ENCODE peak calls at places on chromosomes 4 and X, in eight cellular contexts. J is GM23338; L is tibial nerve; I is thyroid gland; K is SK-N-SH; Q is CD4-positive, CD25-positive, alpha-beta regulatory T cell; U is uterus; Z is IMR-90. W is an unnamed sample. For H3K27me3, the result is how much of the 10 kb centered on the place peaks cover.

GRCh38 chr4:34105311-34105710 is 2139.0 kb downstream of the ARAP2 start:
- DNase-seq in J (no peak), L (no peak), I (no peak), K (no peak), Q (no peak), U (no peak), Z (no peak), W (no peak)

GRCh38 chrX:108347800-108348199 is 90.4 kb downstream of the COL4A6 start:
- DNase-seq in J (peak), L (no peak), I (no peak), K (no peak), Q (no peak), U (no peak), Z (no peak), W (no peak)

GRCh38 chrX:139766545-139766983 is 58.6 kb upstream of the MCF2 start:
- DNase-seq in J (no peak), L (no peak), I (no peak), K (no peak), Q (peak), U (no peak), Z (no peak), W (no peak)

GRCh38 chr4:76024007-76024406 is 710 bp upstream of the CXCL10 start:
- DNase-seq in J (no peak), L (no peak), I (no peak), K (no peak), Q (no peak), U (no peak), Z (no peak), W (no peak)

GRCh38 chr4:89152972-89153371 is 41.6 kb downstream of the TIGD2 start:
- DNase-seq in J (peak), L (no peak), I (no peak), K (no peak), Q (no peak), U (no peak), Z (no peak), W (no peak)

GRCh38 chrX:30513284-30513683 is 64.3 kb downstream of the TASL start:
- DNase-seq in J (peak), L (no peak), I (no peak), K (peak), Q (peak), U (no peak), Z (no peak), W (no peak)

GRCh38 chrX:151680805-151681204 is 14.5 kb upstream of the PRRG3 start:
- DNase-seq in J (peak), L (no peak), I (peak), K (peak), Q (peak), U (no peak), Z (peak), W (peak)

GRCh38 chr4:26748805-26749204 is 111.8 kb upstream of the STIM2 start:
- DNase-seq in J (no peak), L (no peak), I (no peak), K (no peak), Q (no peak), U (no peak), Z (no peak), W (no peak)

GRCh38 chr4:38987491-38987890 is 44.7 kb downstream of the TMEM156 start:
- DNase-seq in J (no peak), L (no peak), I (no peak), K (no peak), Q (peak), U (no peak), Z (no peak), W (no peak)

GRCh38 chrX:154121207-154121606 is 22.8 kb upstream of the OPN1LW start:
- DNase-seq in J (no peak), L (no peak), I (no peak), K (no peak), Q (no peak), U (no peak), Z (no peak), W (no peak)

GRCh38 chrX:108299101-108299591 is 139.1 kb downstream of the COL4A6 start:
- DNase-seq in J (peak), L (no peak), I (peak), K (no peak), Q (no peak), U (no peak), Z (peak), W (no peak)

GRCh38 chrX:13464599-13465275 is 104.7 kb upstream of the EGFL6 start:
- DNase-seq in J (no peak), L (no peak), I (no peak), K (no peak), Q (no peak), U (no peak), Z (peak), W (no peak)

GRCh38 chr4:41136456-41136855 is 77.9 kb downstream of the APBB2 start:
- DNase-seq in J (no peak), L (no peak), I (peak), K (no peak), Q (no peak), U (no peak), Z (no peak), W (no peak)

GRCh38 chrX:103063191-103063845 is 653 bp downstream of the BEX1 start:
- DNase-seq in J (peak), L (no peak), I (peak), K (peak), Q (no peak), U (no peak), Z (peak), W (peak)

GRCh38 chrX:105658136-105658535 is 164.2 kb upstream of the NRK start:
- DNase-seq in J (no peak), L (no peak), I (no peak), K (no peak), Q (no peak), U (no peak), Z (no peak), W (no peak)

GRCh38 chr4:122012735-122013134 is 60.9 kb upstream of the TRPC3 start:
- DNase-seq in J (no peak), L (no peak), I (no peak), K (no peak), Q (no peak), U (no peak), Z (peak), W (no peak)

GRCh38 chr4:109332926-109333464 is 30.5 kb upstream of the COL25A1 start:
- DNase-seq in J (peak), L (no peak), I (no peak), K (no peak), Q (peak), U (no peak), Z (no peak), W (no peak)

GRCh38 chrX:153469811-153470410 is 465 bp downstream of the HAUS7 start:
- DNase-seq in J (peak), L (no peak), I (peak), K (peak), Q (peak), U (no peak), Z (peak), W (no peak)

GRCh38 chr4:171534391-171534790 is 278.8 kb upstream of the GALNTL6 start:
- DNase-seq in J (no peak), L (no peak), I (no peak), K (no peak), Q (no peak), U (no peak), Z (no peak), W (no peak)

GRCh38 chr4:161926033-161926828 is 237.6 kb downstream of the FSTL5 start:
- DNase-seq in J (no peak), L (no peak), I (no peak), K (no peak), Q (no peak), U (no peak), Z (no peak), W (no peak)

GRCh38 chr4:42995343-42995944 is 102.9 kb downstream of the GRXCR1 start:
- DNase-seq in J (peak), L (no peak), I (no peak), K (peak), Q (peak), U (no peak), Z (peak), W (no peak)

GRCh38 chrX:119784747-119785446 is 6.5 kb downstream of the RPL39 start:
- DNase-seq in J (peak), L (no peak), I (no peak), K (peak), Q (peak), U (no peak), Z (peak), W (no peak)

GRCh38 chrX:149185087-149185486 is 320.0 kb downstream of the IDS start:
- DNase-seq in J (no peak), L (no peak), I (no peak), K (no peak), Q (no peak), U (no peak), Z (no peak), W (no peak)

GRCh38 chr4:55509272-55509671 is 37.4 kb downstream of the CLOCK start:
- DNase-seq in J (no peak), L (no peak), I (no peak), K (no peak), Q (no peak), U (no peak), Z (peak), W (no peak)

DNA sequence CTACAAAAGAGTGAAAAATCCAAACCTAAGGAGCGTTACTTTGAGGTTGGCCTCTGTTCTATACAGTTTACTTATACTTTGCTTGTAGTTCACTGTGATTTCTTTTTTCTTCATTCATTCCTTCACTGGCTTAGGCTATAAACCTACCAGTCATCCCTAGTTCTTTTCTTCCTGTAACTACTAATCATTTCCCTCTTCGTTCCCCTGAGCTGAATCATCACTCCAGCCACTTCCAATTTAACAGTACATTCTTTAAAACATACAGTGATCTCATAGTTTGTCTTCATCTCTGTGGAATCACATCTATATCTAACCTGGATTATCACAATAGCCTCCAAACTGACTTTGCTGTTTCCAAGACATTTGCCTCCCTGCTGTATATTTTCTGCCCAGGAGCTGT is 25.2 kb upstream of the NPFFR2 start:
- DNase-seq in J (no peak), L (no peak), I (no peak), K (no peak), Q (no peak), U (no peak), Z (peak), W (no peak)
- H3K27me3 ChIP-seq in J (under half), L (under half), I (under half), K (under half), Q (under half), U (under half), Z (under half), W (under half)

DNA sequence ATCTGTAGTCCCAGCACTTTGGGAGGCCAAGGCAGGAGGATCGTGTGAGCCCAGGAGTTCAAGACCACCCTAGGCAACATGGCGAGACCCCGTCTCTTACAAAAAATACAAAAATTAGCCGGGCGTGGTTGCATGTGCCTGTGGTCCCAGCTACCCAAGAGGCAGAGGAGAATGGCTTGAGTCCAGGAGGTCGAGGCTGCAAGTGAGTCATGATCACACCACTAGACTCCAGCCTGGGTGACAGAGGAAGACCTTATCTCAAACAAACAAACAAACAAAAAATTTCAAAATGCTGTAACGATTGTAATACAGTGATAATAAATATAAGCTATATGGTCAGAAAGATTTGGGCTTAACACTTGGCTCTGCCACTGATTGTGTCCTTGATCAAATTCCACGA is 24.1 kb downstream of the SLC25A4 start:
- DNase-seq in J (no peak), L (no peak), I (no peak), K (no peak), Q (no peak), U (no peak), Z (no peak), W (no peak)
- H3K27ac ChIP-seq in J (no peak), L (no peak), I (no peak), K (no peak), Q (no peak), U (no peak), Z (no peak), W (no peak)

GRCh38 chrX:42678133-42678532 is 99.8 kb downstream of the PPP1R2C start:
- DNase-seq in J (peak), L (no peak), I (no peak), K (no peak), Q (no peak), U (no peak), Z (no peak), W (no peak)
- H3K27me3 ChIP-seq in J (under half), L (under half), I (under half), K (under half), Q (under half), U (under half), Z (under half), W (under half)

GRCh38 chr4:113972781-113973180 is 6.7 kb downstream of the ARSJ start:
- DNase-seq in J (no peak), L (no peak), I (no peak), K (no peak), Q (no peak), U (no peak), Z (no peak), W (no peak)

GRCh38 chr4:113974467-113974866 is 5.0 kb downstream of the ARSJ start:
- DNase-seq in J (no peak), L (no peak), I (no peak), K (no peak), Q (no peak), U (no peak), Z (no peak), W (no peak)

GRCh38 chr4:113969935-113970334 is 9.5 kb downstream of the ARSJ start:
- DNase-seq in J (no peak), L (no peak), I (no peak), K (no peak), Q (no peak), U (no peak), Z (no peak), W (no peak)

GRCh38 chr4:113973349-113973748 is 6.1 kb downstream of the ARSJ start:
- DNase-seq in J (no peak), L (no peak), I (no peak), K (no peak), Q (no peak), U (no peak), Z (no peak), W (no peak)

GRCh38 chr4:113971706-113972360 is 7.6 kb downstream of the ARSJ start:
- DNase-seq in J (no peak), L (no peak), I (no peak), K (peak), Q (no peak), U (no peak), Z (peak), W (no peak)
- H3K27ac ChIP-seq in J (no peak), L (no peak), I (no peak), K (peak), Q (no peak), U (no peak), Z (peak), W (no peak)

GRCh38 chr4:4861592-4862551 is 2.4 kb downstream of the MSX1 start:
- DNase-seq in J (no peak), L (no peak), I (no peak), K (no peak), Q (no peak), U (no peak), Z (no peak), W (no peak)
- H3K27me3 ChIP-seq in J (half or more), L (under half), I (under half), K (half or more), Q (under half), U (under half), Z (under half), W (half or more)

DNA sequence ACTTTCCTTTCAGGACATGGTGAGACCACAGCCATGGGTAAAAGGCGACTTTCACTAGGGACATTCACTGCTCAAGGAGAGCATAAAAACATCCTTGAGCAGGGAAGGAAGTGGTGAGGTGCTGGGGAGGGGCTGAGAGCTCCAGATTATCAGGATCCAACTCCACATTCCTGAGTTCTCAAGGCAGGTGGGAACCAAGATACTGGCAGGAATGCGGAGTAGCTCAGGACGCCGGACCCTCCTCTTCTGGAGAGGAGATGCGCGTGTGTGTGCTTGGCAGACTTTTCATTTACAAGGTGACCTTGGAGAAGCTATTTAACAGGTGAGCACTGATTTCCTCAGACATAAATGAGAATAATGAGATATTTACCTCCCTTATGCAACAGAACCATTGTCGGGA is 41.3 kb upstream of the TXK start:
- DNase-seq in J (peak), L (no peak), I (no peak), K (no peak), Q (no peak), U (no peak), Z (no peak), W (no peak)
- H3K27ac ChIP-seq in J (peak), L (no peak), I (no peak), K (no peak), Q (no peak), U (no peak), Z (no peak), W (no peak)